ENCODE peak calls at places on chromosomes 6 and 20, in nine cellular contexts. G, E, R, L, A, C, O, H and K are unnamed samples.

GRCh38 chr6:127990081-127990480 is 89.2 kb upstream of the THEMIS start:
- DNase-seq in G (no peak), E (no peak), R (no peak), L (no peak), A (no peak), C (no peak), O (no peak), H (no peak), K (no peak)

GRCh38 chr20:8375898-8376297 is 243.8 kb downstream of the PLCB1 start:
- DNase-seq in G (no peak), E (no peak), R (no peak), L (no peak), A (no peak), C (no peak), O (peak; percentile 59), H (no peak), K (no peak)

GRCh38 chr6:63740709-63741108 is 105.1 kb downstream of the PHF3 start:
- DNase-seq in G (no peak), E (no peak), R (no peak), L (no peak), A (peak; percentile 58), C (no peak), O (peak; percentile 85), H (peak; percentile 15), K (no peak)

GRCh38 chr6:123945386-123945785 is 141.7 kb downstream of the NKAIN2 start:
- DNase-seq in G (no peak), E (no peak), R (no peak), L (no peak), A (no peak), C (no peak), O (no peak), H (no peak), K (no peak)

GRCh38 chr6:28776269-28777146 is 147.3 kb downstream of the TRIM27 start:
- DNase-seq in G (no peak), E (no peak), R (no peak), L (no peak), A (no peak), C (no peak), O (no peak), H (no peak), K (no peak)

GRCh38 chr6:130262008-130262407 is 39.3 kb upstream of the SAMD3 start:
- DNase-seq in G (no peak), E (no peak), R (no peak), L (no peak), A (no peak), C (no peak), O (no peak), H (no peak), K (no peak)

GRCh38 chr6:113315068-113315467 is 542.1 kb upstream of the MARCKS start:
- DNase-seq in G (no peak), E (no peak), R (no peak), L (no peak), A (peak; percentile 43), C (no peak), O (no peak), H (no peak), K (no peak)

GRCh38 chr6:26032387-26033131 is 54.7 kb upstream of the HFE start:
- DNase-seq in G (no peak), E (peak; percentile 10), R (no peak), L (no peak), A (no peak), C (no peak), O (peak; percentile 67), H (no peak), K (no peak)

GRCh38 chr20:55174172-55174571 is 698.8 kb downstream of the DOK5 start:
- DNase-seq in G (no peak), E (no peak), R (no peak), L (no peak), A (no peak), C (no peak), O (no peak), H (no peak), K (no peak)

GRCh38 chr20:55172310-55173002 is 697.1 kb downstream of the DOK5 start:
- DNase-seq in G (no peak), E (no peak), R (no peak), L (no peak), A (no peak), C (no peak), O (no peak), H (no peak), K (no peak)

GRCh38 chr20:55174635-55175034 is 699.2 kb downstream of the DOK5 start:
- DNase-seq in G (no peak), E (no peak), R (no peak), L (no peak), A (no peak), C (no peak), O (no peak), H (no peak), K (no peak)

GRCh38 chr20:55173601-55174000 is 698.2 kb downstream of the DOK5 start:
- DNase-seq in G (no peak), E (no peak), R (no peak), L (no peak), A (no peak), C (peak; percentile 61), O (no peak), H (no peak), K (no peak)
- H3K4me3 ChIP-seq in G (no peak overlapping the region), E (no peak overlapping the region), R (no peak overlapping the region), L (no peak overlapping the region), A (no peak overlapping the region), C (no peak overlapping the region), O (no peak overlapping the region), H (no peak overlapping the region), K (no peak overlapping the region)

GRCh38 chr6:31402324-31403282 is 792 bp upstream of the MICA start:
- DNase-seq in G (peak; percentile 63), E (peak; percentile 22), R (peak; percentile 42), L (peak; percentile 25), A (no peak), C (no peak), O (no peak), H (no peak), K (peak; percentile 70)

GRCh38 chr6:31399589-31400466 is 3.6 kb upstream of the MICA start:
- DNase-seq in G (peak; percentile 71), E (peak; percentile 63), R (peak; percentile 95), L (peak; percentile 92), A (peak; percentile 69), C (peak; percentile 94), O (peak; percentile 82), H (peak; percentile 59), K (peak; percentile 96)

GRCh38 chr6:31401403-31401802 is 2.0 kb upstream of the MICA start:
- DNase-seq in G (no peak), E (no peak), R (peak; percentile 51), L (peak; percentile 64), A (peak; percentile 44), C (peak; percentile 51), O (peak; percentile 66), H (peak; percentile 65), K (no peak)

GRCh38 chr6:31403283-31403989 is at the start of gene MICA:
- DNase-seq in G (peak; percentile 81), E (peak; percentile 72), R (peak; percentile 92), L (peak; percentile 91), A (peak; percentile 58), C (peak; percentile 91), O (peak; percentile 87), H (peak; percentile 66), K (peak; percentile 96)

DNA sequence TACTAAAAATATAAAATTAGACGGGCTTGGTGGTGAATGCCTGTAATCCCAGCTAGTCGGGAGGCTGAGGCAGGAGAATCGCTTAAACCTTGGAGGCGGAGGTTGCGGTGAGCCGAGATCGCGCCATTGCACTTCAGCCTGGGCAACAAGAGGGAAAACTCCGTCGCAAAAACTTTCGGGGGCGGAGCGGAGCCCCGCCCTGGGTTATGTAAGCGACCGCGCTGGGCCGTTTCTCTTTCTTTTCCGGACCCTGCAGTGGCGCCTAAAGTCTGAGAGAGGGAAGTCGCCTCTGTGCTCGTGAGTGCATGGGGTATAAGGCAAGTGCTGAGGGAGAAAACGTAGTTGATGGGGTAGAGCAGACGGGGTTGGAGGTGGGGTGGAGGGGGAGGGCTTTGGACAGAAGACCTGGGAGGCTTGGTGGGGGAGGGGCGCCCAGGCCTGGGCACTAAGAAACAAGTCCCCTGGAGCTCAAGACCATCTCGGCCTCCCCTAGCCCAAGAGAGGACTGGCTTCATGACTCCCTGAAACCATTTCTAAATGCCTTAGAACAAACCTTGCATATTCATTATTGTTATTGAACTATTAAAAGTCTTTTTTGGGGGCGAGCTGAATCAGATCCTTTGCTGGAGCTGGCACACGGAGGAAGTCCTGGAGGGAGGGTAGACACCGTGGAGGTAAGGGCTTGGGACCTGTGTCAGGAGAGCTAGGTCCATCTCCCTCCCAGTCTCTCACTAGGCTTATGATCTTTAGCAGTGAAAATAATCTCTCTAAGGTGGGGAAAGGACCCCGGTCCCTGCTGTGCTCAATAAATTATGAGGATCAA is 2.7 kb upstream of the MICA start:
- DNase-seq in G (peak; percentile 86), E (peak; percentile 76), R (peak; percentile 85), L (peak; percentile 74), A (no peak), C (peak; percentile 87), O (peak; percentile 37), H (peak; percentile 61), K (peak; percentile 87)
- H3K4me3 ChIP-seq in G (peak overlapping the region; percentile 94), E (peak overlapping the region; percentile 90), R (peak overlapping the region; percentile 95), L (peak overlapping the region; percentile 26), A (peak overlapping the region; percentile 81), C (peak overlapping the region; percentile 81), O (peak overlapping the region; percentile 69), H (peak overlapping the region; percentile 85), K (peak overlapping the region; percentile 64)

GRCh38 chr6:154513601-154514320 is 3.3 kb upstream of the CNKSR3 start:
- DNase-seq in G (no peak), E (no peak), R (no peak), L (no peak), A (no peak), C (no peak), O (no peak), H (no peak), K (no peak)

GRCh38 chr6:154514481-154514880 is 4.0 kb upstream of the CNKSR3 start:
- DNase-seq in G (no peak), E (no peak), R (no peak), L (no peak), A (no peak), C (no peak), O (no peak), H (no peak), K (no peak)

GRCh38 chr6:154518386-154518785 is 7.9 kb upstream of the CNKSR3 start:
- DNase-seq in G (no peak), E (no peak), R (no peak), L (no peak), A (no peak), C (no peak), O (no peak), H (no peak), K (no peak)

GRCh38 chr6:154516276-154516675 is 5.8 kb upstream of the CNKSR3 start:
- DNase-seq in G (no peak), E (no peak), R (no peak), L (no peak), A (no peak), C (no peak), O (no peak), H (no peak), K (no peak)

DNA sequence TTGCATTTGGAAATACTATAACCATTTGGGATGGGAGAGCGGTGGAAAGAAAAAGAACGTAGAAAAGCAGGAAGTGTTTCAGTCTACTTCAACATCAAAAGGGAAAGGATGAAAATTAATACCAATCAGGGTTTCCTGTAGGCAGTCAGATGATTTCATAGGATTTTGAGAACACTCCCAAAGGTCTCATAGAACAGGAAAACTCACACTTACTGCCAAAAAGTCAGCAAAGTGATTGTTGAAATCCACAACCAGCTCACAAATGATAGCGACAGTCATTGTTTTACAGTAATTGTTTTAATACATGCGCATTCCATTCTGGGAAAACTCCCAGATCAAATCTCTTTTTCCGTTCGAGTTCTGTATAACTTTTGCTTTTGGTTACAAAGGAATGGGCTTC is 5.3 kb upstream of the CNKSR3 start:
- DNase-seq in G (no peak), E (no peak), R (no peak), L (no peak), A (no peak), C (no peak), O (no peak), H (no peak), K (no peak)
- H3K4me3 ChIP-seq in G (no peak overlapping the region), E (no peak overlapping the region), R (peak overlapping the region; percentile 31), L (no peak overlapping the region), A (peak overlapping the region; percentile 7), C (peak overlapping the region; percentile 2), O (no peak overlapping the region), H (no peak overlapping the region), K (peak overlapping the region; percentile 30)

GRCh38 chr6:160678230-160678629 is 14.2 kb upstream of the LPA start:
- DNase-seq in G (no peak), E (no peak), R (no peak), L (no peak), A (no peak), C (no peak), O (no peak), H (no peak), K (no peak)
- H3K4me3 ChIP-seq in G (no peak overlapping the region), E (no peak overlapping the region), R (no peak overlapping the region), L (no peak overlapping the region), A (no peak overlapping the region), C (no peak overlapping the region), O (no peak overlapping the region), H (no peak overlapping the region), K (no peak overlapping the region)